ENCODE peak calls at places on chromosomes 3 and 15, in five cellular contexts. I, V, S, P and J are unnamed samples.

GRCh38 chr15:48609486-48609885 is 36.0 kb downstream of the FBN1 start:
- DNase-seq in I (no peak), V (no peak), S (no peak), P (no peak), J (no peak)

GRCh38 chr15:43225201-43225949 is 4.6 kb upstream of the EPB42 start:
- DNase-seq in I (peak), V (peak), S (peak), P (peak), J (peak)

GRCh38 chr3:77513541-77513940 is 473.6 kb downstream of the ROBO2 start:
- DNase-seq in I (no peak), V (no peak), S (no peak), P (no peak), J (no peak)

GRCh38 chr3:114499986-114500385 is 206.2 kb downstream of the TIGIT start:
- DNase-seq in I (no peak), V (no peak), S (no peak), P (no peak), J (no peak)

GRCh38 chr3:171443211-171443957 is 16.8 kb downstream of the TNIK start:
- DNase-seq in I (no peak), V (no peak), S (no peak), P (no peak), J (no peak)

GRCh38 chr15:77057650-77058049 is 13.3 kb downstream of the TSPAN3 start:
- DNase-seq in I (no peak), V (no peak), S (no peak), P (no peak), J (no peak)

GRCh38 chr3:143098032-143098764 is 21.4 kb upstream of the CHST2 start:
- DNase-seq in I (no peak), V (no peak), S (no peak), P (no peak), J (no peak)

GRCh38 chr3:21457084-21457483 is 293.9 kb downstream of the ZNF385D start:
- DNase-seq in I (no peak), V (no peak), S (no peak), P (no peak), J (no peak)

GRCh38 chr3:122227036-122227781 is 43.7 kb downstream of the CASR start:
- DNase-seq in I (no peak), V (no peak), S (no peak), P (no peak), J (no peak)

GRCh38 chr3:134380249-134380648 is 6.0 kb upstream of the AMOTL2 start:
- DNase-seq in I (no peak), V (no peak), S (no peak), P (peak), J (no peak)

GRCh38 chr15:20353966-20354883 is 187.4 kb downstream of the GOLGA6L6 start:
- DNase-seq in I (peak), V (no peak), S (no peak), P (no peak), J (no peak)

GRCh38 chr3:57150097-57150496 is 15.1 kb downstream of the IL17RD start:
- DNase-seq in I (no peak), V (no peak), S (peak), P (no peak), J (no peak)

GRCh38 chr3:180117381-180118163 is 80.8 kb upstream of the PEX5L start:
- DNase-seq in I (no peak), V (no peak), S (no peak), P (peak), J (no peak)

GRCh38 chr3:9747267-9747666 is 2.5 kb upstream of the OGG1 start:
- DNase-seq in I (no peak), V (no peak), S (no peak), P (peak), J (no peak)

GRCh38 chr3:1962531-1963090 is 136.1 kb upstream of the CNTN4 start:
- DNase-seq in I (no peak), V (no peak), S (no peak), P (no peak), J (no peak)

GRCh38 chr3:16072420-16073110 is 101.9 kb upstream of the GALNT15 start:
- DNase-seq in I (no peak), V (no peak), S (no peak), P (no peak), J (no peak)

GRCh38 chr3:29513236-29513635 is 232.4 kb downstream of the RBMS3 start:
- DNase-seq in I (no peak), V (no peak), S (peak), P (no peak), J (no peak)

GRCh38 chr15:61182955-61183354 is 46.1 kb downstream of the RORA start:
- DNase-seq in I (no peak), V (no peak), S (no peak), P (no peak), J (no peak)

GRCh38 chr3:182765287-182765686 is 28.0 kb upstream of the ATP11B start:
- DNase-seq in I (no peak), V (no peak), S (no peak), P (no peak), J (no peak)
- TF ChIP-seq POLR2A in I (no peak), V (no peak), S (no peak), P (no peak), J (no peak)

GRCh38 chr15:45660231-45660979 is 25.6 kb downstream of the SQOR start:
- DNase-seq in I (no peak), V (no peak), S (no peak), P (no peak), J (no peak)
- TF ChIP-seq POLR2A in I (no peak), V (no peak), S (no peak), P (no peak), J (no peak)

GRCh38 chr3:46934508-46935167 is 41.9 kb downstream of the CCDC12 start:
- DNase-seq in I (peak), V (no peak), S (no peak), P (no peak), J (no peak)
- TF ChIP-seq POLR2A in I (no peak), V (no peak), S (no peak), P (no peak), J (no peak)

GRCh38 chr15:52496776-52497470 is 31.8 kb downstream of the MYO5A start:
- DNase-seq in I (peak), V (peak), S (no peak), P (peak), J (no peak)
- TF ChIP-seq POLR2A in I (no peak), V (no peak), S (no peak), P (no peak), J (no peak)

GRCh38 chr15:24954783-24955548 is at the start of the genes SNRPN and SNURF:
- DNase-seq in I (peak), V (no peak), S (peak), P (no peak), J (peak)
- TF ChIP-seq POLR2A in I (peak), V (no peak), S (peak), P (no peak), J (peak)

GRCh38 chr3:126928921-126929485 is 53.9 kb upstream of the PLXNA1 start:
- DNase-seq in I (no peak), V (no peak), S (no peak), P (no peak), J (no peak)

GRCh38 chr3:126934149-126934548 is 48.8 kb upstream of the PLXNA1 start:
- DNase-seq in I (no peak), V (no peak), S (no peak), P (no peak), J (no peak)

GRCh38 chr3:126930936-126931600 is 51.8 kb upstream of the PLXNA1 start:
- DNase-seq in I (no peak), V (no peak), S (no peak), P (no peak), J (no peak)

GRCh38 chr3:126932188-126932931 is 50.6 kb upstream of the PLXNA1 start:
- DNase-seq in I (no peak), V (no peak), S (no peak), P (no peak), J (no peak)

GRCh38 chr3:126931806-126932187 is 51.1 kb upstream of the PLXNA1 start:
- DNase-seq in I (no peak), V (no peak), S (no peak), P (no peak), J (no peak)
- TF ChIP-seq POLR2A in I (no peak), V (no peak), S (no peak), P (no peak), J (no peak)

GRCh38 chr3:105869982-105870381 is 1.2 kb upstream of the CBLB start:
- DNase-seq in I (no peak), V (no peak), S (no peak), P (no peak), J (no peak)

GRCh38 chr3:105868450-105868744 is 415 bp downstream of the CBLB start:
- DNase-seq in I (peak), V (no peak), S (peak), P (peak), J (peak)

GRCh38 chr3:105869531-105869833 is 670 bp upstream of the CBLB start:
- DNase-seq in I (no peak), V (no peak), S (no peak), P (no peak), J (no peak)

GRCh38 chr3:105867690-105868449 is 942 bp downstream of the CBLB start:
- DNase-seq in I (no peak), V (no peak), S (no peak), P (no peak), J (no peak)

GRCh38 chr3:105868745-105869530 is at the start of gene CBLB:
- DNase-seq in I (peak), V (peak), S (peak), P (peak), J (peak)
- TF ChIP-seq POLR2A in I (peak), V (peak), S (peak), P (peak), J (peak)

DNA sequence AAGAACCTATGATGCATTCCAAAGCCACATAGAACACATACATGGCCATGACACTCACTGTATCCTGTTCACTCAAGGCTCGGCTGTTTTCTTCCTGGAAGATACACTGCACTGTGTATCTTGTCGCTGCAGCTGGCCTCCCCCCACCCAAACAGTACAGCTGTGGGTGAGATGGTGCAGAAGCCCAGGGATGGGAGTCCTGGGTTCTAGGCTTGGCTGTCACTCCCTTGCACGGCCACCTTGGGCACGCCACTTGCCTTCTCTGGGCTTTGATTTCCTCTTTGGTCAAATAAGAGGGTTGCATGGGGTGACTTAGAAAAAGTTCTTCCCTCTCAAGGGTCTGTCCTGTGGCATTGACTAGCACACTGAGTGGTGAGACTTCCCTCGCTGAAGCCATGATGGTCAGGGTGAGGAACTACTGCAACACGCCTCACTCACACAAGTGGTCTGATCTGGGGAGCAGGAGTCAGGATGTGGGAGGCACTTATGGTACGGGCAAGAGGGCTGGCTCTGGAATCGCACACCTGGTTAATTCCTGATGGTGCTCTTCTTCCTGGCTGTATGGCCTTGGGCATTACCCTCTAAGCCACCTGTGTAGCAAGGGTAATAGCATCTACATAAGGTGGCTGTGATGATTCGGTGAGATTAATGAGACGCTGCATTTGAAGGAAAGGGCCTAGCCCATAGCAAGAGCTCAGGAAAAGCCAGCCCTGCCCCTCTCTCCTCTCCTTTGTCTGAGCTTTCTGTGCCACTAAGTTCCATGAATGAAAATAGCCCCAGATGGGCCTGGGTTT is 44.0 kb downstream of the ANP32A start:
- DNase-seq in I (no peak), V (no peak), S (no peak), P (peak), J (no peak)
- TF ChIP-seq POLR2A in I (no peak), V (no peak), S (no peak), P (no peak), J (no peak)